ENCODE peak calls at places on chromosomes 13 and 19, in ten cellular contexts. W is AG10803; X is fibroblast of the aortic adventitia; B is neural progenitor cell; L is lung; S is CD8-positive, alpha-beta T cell; F is WERI-Rb-1; M is A673; O is dorsolateral prefrontal cortex; Q is thoracic aorta. J is an unnamed sample.

GRCh38 chr19:30712428-30713151 is 340.4 kb downstream of the ZNF536 start:
- DNase-seq in W (no peak), X (no peak), B (no peak), L (no peak), S (no peak), F (peak), M (no peak), O (no peak), Q (no peak), J (no peak)

GRCh38 chr13:108220042-108220441 is 1.9 kb downstream of the ABHD13 start:
- DNase-seq in W (no peak), X (no peak), B (no peak), L (peak), S (no peak), F (peak), M (no peak), O (no peak), Q (no peak), J (no peak)

GRCh38 chr13:32408296-32408998 is 19.5 kb downstream of the N4BP2L1 start:
- DNase-seq in W (no peak), X (no peak), B (no peak), L (no peak), S (no peak), F (no peak), M (no peak), O (no peak), Q (no peak), J (no peak)

GRCh38 chr13:51856027-51856736 is 5.6 kb upstream of the CCDC70 start:
- DNase-seq in W (no peak), X (no peak), B (no peak), L (no peak), S (no peak), F (no peak), M (no peak), O (no peak), Q (no peak), J (no peak)

GRCh38 chr19:46353730-46354528 is 7.0 kb downstream of the PPP5C start:
- DNase-seq in W (no peak), X (no peak), B (no peak), L (no peak), S (no peak), F (no peak), M (no peak), O (no peak), Q (no peak), J (no peak)

GRCh38 chr19:41887711-41888382 is 4.9 kb downstream of the ARHGEF1 start:
- DNase-seq in W (no peak), X (no peak), B (no peak), L (peak), S (peak), F (no peak), M (no peak), O (peak), Q (no peak), J (no peak)

GRCh38 chr19:50719119-50719435 is 525 bp downstream of the SHANK1 start:
- DNase-seq in W (no peak), X (no peak), B (no peak), L (no peak), S (no peak), F (no peak), M (no peak), O (no peak), Q (no peak), J (no peak)

GRCh38 chr13:106284358-106284757 is 251.1 kb downstream of the EFNB2 start:
- DNase-seq in W (no peak), X (no peak), B (no peak), L (no peak), S (no peak), F (no peak), M (no peak), O (no peak), Q (no peak), J (no peak)

GRCh38 chr19:45528744-45529453 is 21.6 kb downstream of the VASP start:
- DNase-seq in W (no peak), X (no peak), B (peak), L (peak), S (peak), F (no peak), M (peak), O (peak), Q (no peak), J (no peak)

GRCh38 chr13:44763604-44764311 is 187.6 kb upstream of the TSC22D1 start:
- DNase-seq in W (no peak), X (peak), B (no peak), L (no peak), S (no peak), F (no peak), M (no peak), O (no peak), Q (no peak), J (no peak)

GRCh38 chr13:112978561-112979405 is 9.8 kb downstream of the MCF2L start:
- DNase-seq in W (no peak), X (no peak), B (no peak), L (no peak), S (no peak), F (no peak), M (no peak), O (no peak), Q (no peak), J (no peak)

GRCh38 chr19:50695251-50696064 is 24.1 kb downstream of the SHANK1 start:
- DNase-seq in W (no peak), X (no peak), B (peak), L (no peak), S (no peak), F (peak), M (peak), O (no peak), Q (no peak), J (no peak)

GRCh38 chr19:4391701-4392543 is 8.4 kb downstream of the SH3GL1 start:
- DNase-seq in W (peak), X (peak), B (no peak), L (no peak), S (no peak), F (no peak), M (no peak), O (no peak), Q (no peak), J (no peak)

GRCh38 chr19:47176627-47177090 is 46.0 kb downstream of the SAE1 start:
- DNase-seq in W (peak), X (peak), B (no peak), L (no peak), S (peak), F (no peak), M (no peak), O (no peak), Q (no peak), J (peak)

GRCh38 chr19:45276284-45276687 is 25.2 kb downstream of the MARK4 start:
- DNase-seq in W (no peak), X (no peak), B (no peak), L (no peak), S (no peak), F (no peak), M (peak), O (no peak), Q (no peak), J (no peak)

GRCh38 chr19:30423481-30423880 is 51.3 kb downstream of the ZNF536 start:
- DNase-seq in W (no peak), X (no peak), B (no peak), L (peak), S (no peak), F (peak), M (no peak), O (no peak), Q (no peak), J (no peak)

GRCh38 chr19:12090807-12091206 is 26.3 kb downstream of the ZNF844 start:
- DNase-seq in W (peak), X (peak), B (peak), L (peak), S (peak), F (peak), M (peak), O (peak), Q (peak), J (peak)

GRCh38 chr13:78265098-78265497 is 338.3 kb downstream of the POU4F1 start:
- DNase-seq in W (peak), X (no peak), B (no peak), L (no peak), S (no peak), F (no peak), M (peak), O (no peak), Q (no peak), J (no peak)

GRCh38 chr13:79655509-79655908 is 174.6 kb downstream of the NDFIP2 start:
- DNase-seq in W (no peak), X (no peak), B (no peak), L (no peak), S (no peak), F (no peak), M (no peak), O (no peak), Q (no peak), J (no peak)
- TF ChIP-seq CTCF in W (no peak), X (no peak), B (no peak), L (no peak), S (no peak), F (no peak), M (no peak), O (no peak), Q (no peak), J (no peak)

DNA sequence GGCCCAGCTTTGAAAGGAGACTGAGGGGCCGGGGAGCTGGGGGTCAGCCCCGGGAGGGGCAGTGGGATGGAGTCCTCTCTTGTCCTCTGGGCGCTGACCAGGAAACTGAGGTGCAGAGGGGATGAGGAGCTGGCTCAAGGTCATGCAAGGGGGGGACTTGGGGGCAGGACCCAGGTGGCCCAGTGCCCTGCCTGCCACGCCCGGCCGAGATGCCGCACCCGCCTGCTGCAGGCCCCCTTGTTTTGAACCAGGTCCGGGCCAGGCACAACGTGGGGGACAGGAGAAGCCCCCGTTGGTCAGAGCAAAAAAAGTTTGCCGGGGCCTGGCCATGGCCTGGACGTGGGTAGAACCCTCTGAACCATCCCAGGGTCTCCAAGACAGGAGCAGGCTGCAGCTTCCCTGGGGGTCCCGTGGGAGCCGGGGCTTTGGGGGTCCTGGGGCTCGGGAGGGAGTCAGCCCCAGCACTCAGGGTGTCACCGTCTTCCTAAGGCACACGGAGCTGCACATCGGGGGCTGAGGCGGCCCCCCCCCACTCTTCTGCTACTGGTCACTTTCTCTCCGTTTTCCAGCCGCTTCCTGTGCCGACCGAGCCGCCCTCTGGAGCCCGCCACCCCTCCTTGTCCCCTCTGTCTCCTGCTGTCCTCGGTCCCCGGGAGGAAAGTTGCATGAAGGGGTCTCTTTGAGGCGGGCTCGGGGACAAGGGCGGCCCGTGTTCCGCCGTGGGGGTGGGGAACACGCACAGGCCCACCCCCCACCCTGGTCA is 1.4 kb downstream of the EFNA2 start:
- DNase-seq in W (no peak), X (no peak), B (no peak), L (no peak), S (no peak), F (no peak), M (no peak), O (no peak), Q (no peak), J (no peak)
- H3K4me3 ChIP-seq in W (no peak), X (no peak), B (peak), L (no peak), S (no peak), F (peak), M (peak), O (no peak), Q (no peak), J (no peak)

GRCh38 chr13:81927347-81927746 is 1586.4 kb upstream of the SPRY2 start:
- DNase-seq in W (no peak), X (no peak), B (peak), L (no peak), S (no peak), F (no peak), M (peak), O (no peak), Q (no peak), J (no peak)
- TF ChIP-seq CTCF in W (no peak), X (no peak), B (peak), L (no peak), S (no peak), F (no peak), M (peak), O (no peak), Q (no peak), J (no peak)

GRCh38 chr13:96994849-96995243 is 570 bp upstream of the OXGR1 start:
- DNase-seq in W (no peak), X (no peak), B (no peak), L (no peak), S (no peak), F (no peak), M (no peak), O (no peak), Q (no peak), J (no peak)
- H3K4me3 ChIP-seq in W (no peak), X (no peak), B (peak), L (no peak), S (no peak), F (no peak), M (no peak), O (peak), Q (peak), J (no peak)

GRCh38 chr19:56369886-56370676 is 23.3 kb downstream of the ZNF582 start:
- DNase-seq in W (no peak), X (no peak), B (no peak), L (no peak), S (no peak), F (no peak), M (no peak), O (no peak), Q (no peak), J (no peak)

GRCh38 chr19:56372281-56372680 is 21.1 kb downstream of the ZNF582 start:
- DNase-seq in W (no peak), X (no peak), B (no peak), L (no peak), S (no peak), F (no peak), M (no peak), O (no peak), Q (no peak), J (no peak)

DNA sequence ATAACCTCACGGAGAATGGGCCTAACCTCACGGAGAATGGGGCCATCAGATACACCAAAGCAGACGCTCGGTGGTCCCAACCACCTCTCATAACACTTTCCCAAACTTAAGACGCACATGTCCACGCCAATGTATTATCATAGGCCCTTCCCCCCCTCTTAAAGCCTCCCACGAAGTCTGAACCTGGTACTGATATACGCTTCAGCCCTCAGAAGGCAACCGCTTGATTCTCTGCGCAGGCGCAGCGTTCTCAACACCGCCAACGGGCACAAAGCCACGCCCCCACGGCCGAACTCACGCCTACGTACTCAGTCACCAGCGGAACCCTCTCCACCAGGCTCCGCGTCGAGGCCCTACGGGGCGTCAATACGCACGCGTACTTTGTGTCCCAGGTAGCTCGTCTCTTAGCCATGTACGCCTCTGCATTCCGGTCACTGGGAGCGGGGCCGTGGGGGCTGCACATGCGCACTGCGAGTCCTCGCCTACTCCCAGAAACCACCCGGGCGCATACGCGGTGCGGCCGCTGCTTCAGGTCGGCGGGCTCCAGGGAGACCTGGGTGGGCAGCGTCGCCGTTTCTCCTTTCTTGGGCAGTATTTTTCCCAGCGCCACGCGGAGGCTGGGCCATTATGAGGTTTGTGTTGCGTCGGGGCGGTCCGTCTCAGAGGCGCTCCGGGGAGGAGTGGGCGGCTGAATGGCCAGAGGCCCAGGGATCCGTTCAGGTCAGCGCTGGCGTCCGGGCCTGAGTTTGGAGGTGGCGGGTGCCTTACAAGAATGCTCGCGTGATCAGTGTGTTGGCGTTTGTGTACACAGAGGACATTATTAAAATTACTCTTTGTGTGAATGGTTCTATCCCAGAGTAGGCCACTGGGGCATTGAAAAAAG is 25.3 kb downstream of the ZNF582 start:
- DNase-seq in W (peak), X (peak), B (peak), L (peak), S (peak), F (peak), M (peak), O (peak), Q (peak), J (peak)
- TF ChIP-seq CTCF in W (peak), X (no peak), B (no peak), L (no peak), S (no peak), F (no peak), M (no peak), O (no peak), Q (peak), J (no peak)

GRCh38 chr13:33677215-33677614 is 140.7 kb upstream of the RFC3 start:
- DNase-seq in W (no peak), X (no peak), B (no peak), L (no peak), S (no peak), F (no peak), M (no peak), O (no peak), Q (no peak), J (no peak)

GRCh38 chr13:33678084-33678483 is 139.9 kb upstream of the RFC3 start:
- DNase-seq in W (no peak), X (no peak), B (no peak), L (no peak), S (no peak), F (no peak), M (peak), O (no peak), Q (no peak), J (no peak)

GRCh38 chr13:33676045-33676699 is 141.8 kb upstream of the RFC3 start:
- DNase-seq in W (peak), X (peak), B (no peak), L (no peak), S (no peak), F (peak), M (no peak), O (no peak), Q (no peak), J (no peak)

GRCh38 chr13:33678906-33679657 is 138.9 kb upstream of the RFC3 start:
- DNase-seq in W (peak), X (peak), B (no peak), L (peak), S (peak), F (no peak), M (no peak), O (peak), Q (peak), J (peak)

DNA sequence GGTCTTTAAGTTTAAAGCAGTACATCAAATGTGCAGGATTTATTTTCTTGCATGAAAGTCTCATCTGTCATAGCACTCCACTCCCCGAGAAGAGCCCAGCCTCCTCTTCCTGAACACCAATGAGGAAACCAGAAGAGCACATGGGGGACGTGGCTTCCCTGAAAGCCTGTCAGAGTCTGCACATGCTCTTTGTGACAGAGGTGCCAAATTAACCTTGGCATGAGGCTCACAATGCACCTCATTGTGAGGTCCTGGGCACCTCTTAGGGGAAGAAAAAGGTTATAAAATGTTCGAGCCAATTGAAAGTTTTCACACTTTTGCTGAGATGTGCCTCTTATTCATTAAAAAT is 141.3 kb upstream of the RFC3 start:
- DNase-seq in W (peak), X (peak), B (no peak), L (peak), S (no peak), F (peak), M (peak), O (no peak), Q (no peak), J (peak)
- H3K4me3 ChIP-seq in W (peak), X (peak), B (no peak), L (no peak), S (no peak), F (peak), M (peak), O (peak), Q (peak), J (peak)

GRCh38 chr19:13092608-13093260 is 9.9 kb downstream of the LYL1 start:
- DNase-seq in W (peak), X (no peak), B (no peak), L (no peak), S (no peak), F (no peak), M (no peak), O (no peak), Q (no peak), J (no peak)

GRCh38 chr19:13089857-13090507 is 12.7 kb downstream of the LYL1 start:
- DNase-seq in W (no peak), X (no peak), B (no peak), L (no peak), S (no peak), F (no peak), M (no peak), O (no peak), Q (no peak), J (no peak)

GRCh38 chr19:13092206-13092605 is 10.5 kb downstream of the LYL1 start:
- DNase-seq in W (no peak), X (peak), B (no peak), L (no peak), S (no peak), F (no peak), M (no peak), O (no peak), Q (no peak), J (no peak)

GRCh38 chr19:13090511-13091231 is 12.0 kb downstream of the LYL1 start:
- DNase-seq in W (no peak), X (no peak), B (no peak), L (no peak), S (no peak), F (peak), M (no peak), O (no peak), Q (no peak), J (no peak)

DNA sequence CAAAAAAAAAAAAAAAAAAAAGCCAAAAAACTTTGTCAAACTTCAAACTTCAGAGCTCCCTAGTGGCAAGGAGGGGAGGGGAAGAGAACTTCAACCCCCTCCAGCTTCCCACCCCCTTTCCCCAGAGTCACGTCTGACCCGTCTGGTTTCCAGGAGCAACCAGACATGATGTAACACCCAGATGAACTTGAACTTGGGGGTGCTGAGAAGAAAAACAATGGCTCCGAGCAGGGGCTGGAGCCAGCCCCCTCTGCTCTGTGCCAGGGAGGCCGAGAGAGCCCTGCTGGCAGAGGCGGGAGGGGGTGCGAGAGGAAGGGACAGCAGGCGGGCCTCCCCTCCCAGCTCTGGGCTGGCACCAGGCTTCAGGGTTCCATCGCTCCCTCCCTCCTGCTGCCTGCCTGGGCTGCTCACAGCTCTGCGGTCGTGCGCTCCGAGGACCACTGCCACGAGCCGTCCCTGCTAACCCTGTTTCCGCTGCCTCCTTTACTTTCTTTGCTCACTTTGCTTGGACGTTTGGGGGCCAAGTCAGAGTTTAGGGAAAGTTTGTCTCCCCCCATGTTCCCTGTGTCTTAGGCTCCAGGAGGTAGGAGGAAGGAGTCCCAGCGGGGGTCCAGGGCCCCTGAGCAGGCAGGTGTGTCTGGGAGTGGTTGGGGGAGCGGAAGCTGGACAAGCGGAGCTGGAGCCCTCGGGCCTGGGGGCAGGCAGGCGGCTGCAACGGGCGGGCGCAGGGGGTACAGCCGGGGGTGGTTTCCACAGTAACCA is 11.1 kb downstream of the LYL1 start:
- DNase-seq in W (peak), X (peak), B (peak), L (no peak), S (no peak), F (no peak), M (peak), O (peak), Q (peak), J (peak)
- TF ChIP-seq CTCF in W (peak), X (no peak), B (no peak), L (no peak), S (no peak), F (no peak), M (no peak), O (peak), Q (no peak), J (no peak)

GRCh38 chr13:102117175-102117830 is 284.5 kb downstream of the FGF14 start:
- DNase-seq in W (no peak), X (no peak), B (no peak), L (no peak), S (no peak), F (no peak), M (no peak), O (no peak), Q (no peak), J (no peak)
- H3K4me3 ChIP-seq in W (no peak), X (no peak), B (no peak), L (no peak), S (no peak), F (no peak), M (no peak), O (no peak), Q (no peak), J (no peak)

GRCh38 chr19:14116918-14117578 is 514 bp downstream of the PRKACA start:
- DNase-seq in W (no peak), X (no peak), B (no peak), L (peak), S (peak), F (peak), M (no peak), O (peak), Q (no peak), J (no peak)
- TF ChIP-seq CTCF in W (no peak), X (no peak), B (no peak), L (no peak), S (no peak), F (no peak), M (no peak), O (no peak), Q (no peak), J (no peak)